ENCODE peak calls at places on chromosomes 7 and 10, in five cellular contexts. A is psoas muscle; F is pons; G is Ammon's horn; Q is activated CD4-positive, alpha-beta T cell treated with anti-CD3 and anti-CD28 coated beads, Interleukin-2, amount 10 ng/mL, durations not matched to agents 7 days and 5 days. R is an unnamed sample.

GRCh38 chr10:103745264-103746247 is 109.8 kb downstream of the SH3PXD2A start:
- DNase-seq in Q (peak; percentile 53), G (no peak), A (peak; percentile 23), F (no peak), R (no peak)

GRCh38 chr10:34001087-34001580 is 666.7 kb upstream of the NRP1 start:
- DNase-seq in A (no peak), Q (no peak), G (no peak), F (no peak), R (no peak)

GRCh38 chr10:125187238-125188194 is 27.2 kb upstream of the CTBP2 start:
- DNase-seq in F (no peak), A (no peak), G (no peak), Q (no peak), R (no peak)

GRCh38 chr10:44895280-44895679 is 15.9 kb upstream of the TMEM72 start:
- DNase-seq in Q (no peak), A (no peak), F (no peak), G (no peak), R (no peak)

GRCh38 chr7:93461350-93461749 is 113.2 kb downstream of the CALCR start:
- DNase-seq in A (no peak), F (peak; percentile 63), G (peak; percentile 24), Q (no peak), R (peak; percentile 7)

GRCh38 chr7:77246031-77246430 is 46.4 kb upstream of the FGL2 start:
- DNase-seq in A (no peak), F (no peak), G (no peak), Q (no peak), R (no peak)

GRCh38 chr10:28179490-28180099 is 123.3 kb downstream of the MPP7 start:
- DNase-seq in G (peak; percentile 56), A (no peak), F (peak; percentile 65), Q (peak; percentile 71), R (peak; percentile 46)

GRCh38 chr7:103870664-103871063 is 118.8 kb downstream of the RELN start:
- DNase-seq in A (no peak), F (no peak), G (no peak), Q (no peak), R (no peak)

R was measured in cerebellum.